ENCODE peak calls at places on chromosomes 11 and 22, in five cellular contexts. G, C, D, I and L are unnamed samples.

GRCh38 chr11:69442807-69443137 is 38.7 kb upstream of the LINC01488 start:
- DNase-seq in G (peak), C (no peak), D (peak), I (no peak), L (no peak)

GRCh38 chr22:43925433-43926348 is 2.1 kb downstream of the PNPLA3 start:
- DNase-seq in G (peak), C (no peak), D (no peak), I (no peak), L (no peak)

GRCh38 chr11:130817608-130817944 is 98.7 kb downstream of the SNX19 start:
- DNase-seq in G (no peak), C (no peak), D (no peak), I (no peak), L (no peak)

GRCh38 chr11:3160252-3161031 is 4.7 kb downstream of the OSBPL5 start:
- DNase-seq in G (peak), C (peak), D (peak), I (peak), L (no peak)

GRCh38 chr22:47967841-47968240 is 1205.4 kb downstream of the TBC1D22A start:
- DNase-seq in G (no peak), C (no peak), D (no peak), I (no peak), L (no peak)

GRCh38 chr22:36166086-36166485 is 5.5 kb upstream of the APOL3 start:
- DNase-seq in G (no peak), C (no peak), D (no peak), I (no peak), L (no peak)

GRCh38 chr22:47034905-47035419 is 272.5 kb downstream of the TBC1D22A start:
- DNase-seq in G (no peak), C (no peak), D (no peak), I (no peak), L (no peak)

GRCh38 chr11:121524233-121524631 is 71.5 kb upstream of the SORL1-AS1 start:
- DNase-seq in G (no peak), C (no peak), D (no peak), I (no peak), L (no peak)

GRCh38 chr11:28566643-28567042 is 458.5 kb downstream of the METTL15 start:
- DNase-seq in G (peak), C (peak), D (peak), I (peak), L (peak)

GRCh38 chr11:45379162-45379863 is 93.2 kb upstream of the SYT13 start:
- DNase-seq in G (no peak), C (no peak), D (no peak), I (no peak), L (no peak)

GRCh38 chr11:36403661-36404060 is 106.4 kb downstream of the TRAF6 start:
- DNase-seq in G (no peak), C (no peak), D (peak), I (no peak), L (no peak)

GRCh38 chr11:134486106-134486505 is 74.1 kb upstream of the B3GAT1 start:
- DNase-seq in G (no peak), C (no peak), D (no peak), I (no peak), L (no peak)

GRCh38 chr11:46342237-46342636 is 5.0 kb upstream of the DGKZ start:
- DNase-seq in G (no peak), C (no peak), D (peak), I (no peak), L (no peak)

GRCh38 chr11:111185259-111185658 is 60.3 kb upstream of the POU2AF2 start:
- DNase-seq in G (no peak), C (no peak), D (peak), I (no peak), L (no peak)

GRCh38 chr11:90204832-90205646 is 17.8 kb downstream of the CHORDC1 start:
- DNase-seq in G (peak), C (no peak), D (peak), I (peak), L (no peak)

GRCh38 chr22:29892757-29893156 is 9.8 kb downstream of the MTMR3 start:
- DNase-seq in G (no peak), C (no peak), D (no peak), I (no peak), L (no peak)

GRCh38 chr11:31872074-31872440 is 60.9 kb upstream of the PAX6 start:
- DNase-seq in G (no peak), C (no peak), D (no peak), I (no peak), L (no peak)

GRCh38 chr11:1640076-1640946 is 10.7 kb downstream of the KRTAP5-5 start:
- DNase-seq in G (peak), C (no peak), D (peak), I (no peak), L (no peak)

GRCh38 chr11:69231466-69232018 is 62.4 kb upstream of the MYEOV start:
- DNase-seq in G (no peak), C (peak), D (no peak), I (no peak), L (no peak)

GRCh38 chr11:32960553-32961164 is 55.0 kb upstream of the DEPDC7 start:
- DNase-seq in G (peak), C (no peak), D (peak), I (peak), L (no peak)

GRCh38 chr11:68872216-68873003 is 30.7 kb upstream of the CPT1A start:
- DNase-seq in G (no peak), C (no peak), D (no peak), I (peak), L (no peak)